ENCODE peak calls at places on chromosomes 3 and 15, in seven cellular contexts. One of them, this sample, is unnamed.

GRCh38 chr3:161372321-161373260 is 1.3 kb upstream of the SPTSSB start:
- DNase-seq in AG04450: no peak
- DNase-seq in amygdala: peak
- DNase-seq in myocyte: peak
- DNase-seq in midbrain: peak
- DNase-seq in H4: no peak
- DNase-seq in NCI-H524 treated with DMSO at 0.1 percent for 48 hours: peak
- DNase-seq in this sample: no peak

GRCh38 chr3:157447026-157447694 is 10.5 kb downstream of the PTX3 start:
- DNase-seq in AG04450: no peak
- DNase-seq in amygdala: no peak
- DNase-seq in midbrain: no peak
- DNase-seq in myocyte: peak
- DNase-seq in NCI-H524 treated with DMSO at 0.1 percent for 48 hours: peak
- DNase-seq in H4: peak
- DNase-seq in this sample: peak

GRCh38 chr3:61066800-61067199 is 184.5 kb downstream of the FHIT start:
- DNase-seq in myocyte: no peak
- DNase-seq in AG04450: no peak
- DNase-seq in H4: no peak
- DNase-seq in amygdala: no peak
- DNase-seq in NCI-H524 treated with DMSO at 0.1 percent for 48 hours: no peak
- DNase-seq in midbrain: no peak
- DNase-seq in this sample: no peak

GRCh38 chr3:4720316-4721075 is 227.3 kb downstream of the ITPR1 start:
- DNase-seq in midbrain: peak
- DNase-seq in H4: peak
- DNase-seq in NCI-H524 treated with DMSO at 0.1 percent for 48 hours: peak
- DNase-seq in AG04450: no peak
- DNase-seq in amygdala: peak
- DNase-seq in myocyte: peak
- DNase-seq in this sample: peak

GRCh38 chr3:71523628-71524027 is 59.9 kb downstream of the FOXP1 start:
- DNase-seq in NCI-H524 treated with DMSO at 0.1 percent for 48 hours: no peak
- DNase-seq in H4: no peak
- DNase-seq in midbrain: no peak
- DNase-seq in myocyte: no peak
- DNase-seq in AG04450: no peak
- DNase-seq in amygdala: no peak
- DNase-seq in this sample: no peak

GRCh38 chr3:194019766-194020165 is 116.2 kb upstream of the HES1 start:
- DNase-seq in myocyte: no peak
- DNase-seq in H4: no peak
- DNase-seq in midbrain: no peak
- DNase-seq in amygdala: no peak
- DNase-seq in AG04450: no peak
- DNase-seq in NCI-H524 treated with DMSO at 0.1 percent for 48 hours: no peak
- DNase-seq in this sample: no peak

GRCh38 chr3:194447657-194448056 is 39.1 kb downstream of the ATP13A3 start:
- DNase-seq in H4: no peak
- DNase-seq in AG04450: no peak
- DNase-seq in midbrain: no peak
- DNase-seq in NCI-H524 treated with DMSO at 0.1 percent for 48 hours: no peak
- DNase-seq in myocyte: no peak
- DNase-seq in amygdala: no peak
- DNase-seq in this sample: no peak

GRCh38 chr3:46713898-46714552 is 3.6 kb downstream of the PRSS50 start:
- DNase-seq in amygdala: no peak
- DNase-seq in midbrain: no peak
- DNase-seq in H4: no peak
- DNase-seq in AG04450: no peak
- DNase-seq in NCI-H524 treated with DMSO at 0.1 percent for 48 hours: no peak
- DNase-seq in myocyte: no peak
- DNase-seq in this sample: no peak

GRCh38 chr3:114659109-114660081 is 365.6 kb downstream of the TIGIT start:
- DNase-seq in myocyte: no peak
- DNase-seq in amygdala: no peak
- DNase-seq in AG04450: no peak
- DNase-seq in midbrain: no peak
- DNase-seq in NCI-H524 treated with DMSO at 0.1 percent for 48 hours: no peak
- DNase-seq in H4: no peak
- DNase-seq in this sample: no peak

GRCh38 chr15:67125589-67126502 is 60.4 kb downstream of the SMAD3 start:
- DNase-seq in H4: peak
- DNase-seq in midbrain: no peak
- DNase-seq in NCI-H524 treated with DMSO at 0.1 percent for 48 hours: no peak
- DNase-seq in AG04450: peak
- DNase-seq in amygdala: no peak
- DNase-seq in myocyte: peak
- DNase-seq in this sample: peak

GRCh38 chr3:185959609-185960517 is 22.0 kb upstream of the TRA2B start:
- DNase-seq in myocyte: peak
- DNase-seq in NCI-H524 treated with DMSO at 0.1 percent for 48 hours: no peak
- DNase-seq in midbrain: no peak
- DNase-seq in amygdala: no peak
- DNase-seq in AG04450: no peak
- DNase-seq in H4: peak
- DNase-seq in this sample: peak

GRCh38 chr3:142098974-142099373 is 50.4 kb downstream of the TFDP2 start:
- DNase-seq in amygdala: no peak
- DNase-seq in midbrain: no peak
- DNase-seq in myocyte: no peak
- DNase-seq in NCI-H524 treated with DMSO at 0.1 percent for 48 hours: no peak
- DNase-seq in H4: no peak
- DNase-seq in AG04450: no peak
- DNase-seq in this sample: no peak

GRCh38 chr15:92667291-92667904 is 11.8 kb upstream of the FAM174B start:
- DNase-seq in amygdala: no peak
- DNase-seq in NCI-H524 treated with DMSO at 0.1 percent for 48 hours: no peak
- DNase-seq in AG04450: no peak
- DNase-seq in midbrain: no peak
- DNase-seq in myocyte: no peak
- DNase-seq in H4: no peak
- DNase-seq in this sample: no peak

GRCh38 chr15:38652998-38653397 is 88.4 kb upstream of the RASGRP1 start:
- DNase-seq in NCI-H524 treated with DMSO at 0.1 percent for 48 hours: no peak
- DNase-seq in myocyte: no peak
- DNase-seq in midbrain: no peak
- DNase-seq in H4: no peak
- DNase-seq in amygdala: no peak
- DNase-seq in AG04450: no peak
- DNase-seq in this sample: no peak

GRCh38 chr3:54215521-54215920 is 93.2 kb downstream of the CACNA2D3 start:
- DNase-seq in myocyte: no peak
- DNase-seq in AG04450: no peak
- DNase-seq in midbrain: no peak
- DNase-seq in NCI-H524 treated with DMSO at 0.1 percent for 48 hours: no peak
- DNase-seq in H4: no peak
- DNase-seq in amygdala: no peak
- DNase-seq in this sample: no peak

GRCh38 chr15:56734013-56734625 is 810 bp upstream of the ZNF280D start:
- DNase-seq in AG04450: no peak
- DNase-seq in NCI-H524 treated with DMSO at 0.1 percent for 48 hours: no peak
- DNase-seq in midbrain: no peak
- DNase-seq in myocyte: no peak
- DNase-seq in amygdala: no peak
- DNase-seq in H4: no peak
- DNase-seq in this sample: no peak

GRCh38 chr15:64895285-64896065 is 16.2 kb upstream of the ANKDD1A start:
- DNase-seq in H4: peak
- DNase-seq in midbrain: peak
- DNase-seq in myocyte: no peak
- DNase-seq in NCI-H524 treated with DMSO at 0.1 percent for 48 hours: peak
- DNase-seq in amygdala: no peak
- DNase-seq in AG04450: no peak
- DNase-seq in this sample: no peak

GRCh38 chr3:164236856-164237255 is 841.4 kb downstream of the SI start:
- DNase-seq in midbrain: no peak
- DNase-seq in NCI-H524 treated with DMSO at 0.1 percent for 48 hours: no peak
- DNase-seq in H4: no peak
- DNase-seq in amygdala: no peak
- DNase-seq in AG04450: no peak
- DNase-seq in myocyte: no peak
- DNase-seq in this sample: no peak

GRCh38 chr3:99845999-99846398 is 28.3 kb downstream of the CMSS1 start:
- DNase-seq in amygdala: no peak
- DNase-seq in NCI-H524 treated with DMSO at 0.1 percent for 48 hours: no peak
- DNase-seq in myocyte: no peak
- DNase-seq in AG04450: no peak
- DNase-seq in H4: no peak
- DNase-seq in midbrain: no peak
- DNase-seq in this sample: no peak

GRCh38 chr15:22968356-22968755 is 11.8 kb downstream of the CYFIP1 start:
- DNase-seq in H4: peak
- DNase-seq in NCI-H524 treated with DMSO at 0.1 percent for 48 hours: no peak
- DNase-seq in amygdala: no peak
- DNase-seq in myocyte: peak
- DNase-seq in midbrain: no peak
- DNase-seq in AG04450: peak
- DNase-seq in this sample: peak

GRCh38 chr3:170553788-170554620 is 31.9 kb downstream of the SLC7A14 start:
- DNase-seq in NCI-H524 treated with DMSO at 0.1 percent for 48 hours: no peak
- DNase-seq in midbrain: no peak
- DNase-seq in H4: no peak
- DNase-seq in amygdala: no peak
- DNase-seq in myocyte: peak
- DNase-seq in AG04450: no peak
- DNase-seq in this sample: no peak

GRCh38 chr15:51234181-51234927 is 104.0 kb downstream of the CYP19A1 start:
- DNase-seq in AG04450: no peak
- DNase-seq in H4: no peak
- DNase-seq in midbrain: no peak
- DNase-seq in NCI-H524 treated with DMSO at 0.1 percent for 48 hours: no peak
- DNase-seq in amygdala: no peak
- DNase-seq in myocyte: no peak
- DNase-seq in this sample: no peak

GRCh38 chr15:84798436-84798946 is 18.7 kb upstream of the ALPK3 start:
- DNase-seq in NCI-H524 treated with DMSO at 0.1 percent for 48 hours: no peak
- DNase-seq in amygdala: no peak
- DNase-seq in H4: no peak
- DNase-seq in AG04450: no peak
- DNase-seq in midbrain: no peak
- DNase-seq in myocyte: no peak
- DNase-seq in this sample: no peak

GRCh38 chr3:64174328-64174727 is 50.9 kb downstream of the PRICKLE2 start:
- DNase-seq in NCI-H524 treated with DMSO at 0.1 percent for 48 hours: no peak
- DNase-seq in amygdala: no peak
- DNase-seq in H4: no peak
- DNase-seq in midbrain: no peak
- DNase-seq in AG04450: no peak
- DNase-seq in myocyte: peak
- DNase-seq in this sample: no peak